ENCODE peak calls at places on chromosomes 12 and 14, in six cellular contexts. B is NCI-H1092; E is ACHN; J is EL; H is activated CD8-positive, alpha-beta memory T cell treated with anti-CD3 and anti-CD28 coated beads, Interleukin-2, amount 50 U/mL, for 48 hours; R is NCI-H2029 treated with DMSO at 0.1 percent for 48 hours. L is an unnamed sample.

GRCh38 chr14:23551266-23552028 is at the start of gene ZFHX2:
- DNase-seq in R (peak; percentile 100), H (peak; percentile 91), J (peak; percentile 78), E (peak; percentile 71), B (peak; percentile 91), L (peak; percentile 89)

GRCh38 chr12:69101505-69101904 is 137.9 kb upstream of the CPSF6 start:
- DNase-seq in E (no peak), J (no peak), H (no peak), B (no peak), R (peak; percentile 98), L (no peak)

GRCh38 chr12:56338643-56339422 is at the start of gene IL23A:
- DNase-seq in B (no peak), H (peak; percentile 86), J (peak; percentile 31), E (no peak), R (no peak), L (peak; percentile 82)

GRCh38 chr12:123436017-123436964 is at the start of gene RILPL2:
- DNase-seq in J (peak; percentile 90), E (peak; percentile 90), H (peak; percentile 94), R (no peak), B (no peak), L (peak; percentile 42)

GRCh38 chr12:124240493-124240892 is 54.4 kb upstream of the RFLNA start:
- DNase-seq in R (no peak), J (peak; percentile 40), B (no peak), E (peak; percentile 20), H (no peak), L (peak; percentile 15)

GRCh38 chr12:111558107-111558376 is 41.1 kb downstream of the ATXN2 start:
- DNase-seq in E (peak; percentile 60), B (no peak), H (no peak), R (no peak), J (peak; percentile 29), L (no peak)

GRCh38 chr12:23757541-23757962 is 191.9 kb downstream of the SOX5 start:
- DNase-seq in H (no peak), R (peak; percentile 14), J (no peak), B (no peak), E (no peak), L (peak; percentile 80)

GRCh38 chr12:95487024-95487423 is 13.1 kb downstream of the METAP2 start:
- DNase-seq in J (no peak), E (no peak), H (no peak), B (no peak), R (no peak), L (no peak)

GRCh38 chr12:53219116-53219955 is 12.3 kb upstream of the ITGB7 start:
- DNase-seq in E (no peak), J (peak; percentile 55), H (peak; percentile 82), B (no peak), R (no peak), L (peak; percentile 50)

GRCh38 chr12:119208626-119209061 is 29.9 kb downstream of the HSPB8 start:
- DNase-seq in E (peak; percentile 47), R (peak; percentile 39), B (no peak), H (no peak), J (peak; percentile 20), L (no peak)

GRCh38 chr12:6337958-6338406 is 3.9 kb downstream of the TNFRSF1A start:
- DNase-seq in B (no peak), E (no peak), J (no peak), H (no peak), R (no peak), L (no peak)

GRCh38 chr12:93784339-93785086 is 107.3 kb downstream of the CRADD start:
- DNase-seq in J (peak; percentile 82), H (no peak), B (no peak), E (peak; percentile 79), R (no peak), L (peak; percentile 78)

GRCh38 chr12:51391047-51391837 is at the start of gene GALNT6:
- DNase-seq in B (no peak), R (no peak), J (peak; percentile 53), E (peak; percentile 30), H (peak; percentile 84), L (peak; percentile 58)

GRCh38 chr14:23335623-23336022 is 14.4 kb downstream of the PABPN1 start:
- DNase-seq in R (no peak), E (no peak), H (no peak), B (no peak), J (no peak), L (no peak)

GRCh38 chr14:70394674-70395073 is 22.2 kb downstream of the SYNJ2BP start:
- DNase-seq in B (no peak), H (no peak), J (no peak), R (no peak), E (no peak), L (no peak)

L was measured in NCI-H1417.